ENCODE peak calls at places on chromosome 14, in four cellular contexts. One of them, this sample, is unnamed.

GRCh38 chr14:70181276-70181675 is 7.5 kb downstream of the SLC8A3 start:
- DNase-seq in germinal center: no peak
- DNase-seq in AML-193: no peak
- DNase-seq in chondrocyte: no peak
- DNase-seq in this sample: no peak

GRCh38 chr14:97944380-97944779 is 1147.2 kb downstream of the VRK1 start:
- DNase-seq in germinal center: no peak
- DNase-seq in AML-193: no peak
- DNase-seq in chondrocyte: no peak
- DNase-seq in this sample: no peak

GRCh38 chr14:61179061-61179675 is 102.0 kb downstream of the TMEM30B start:
- DNase-seq in germinal center: no peak
- DNase-seq in AML-193: no peak
- DNase-seq in chondrocyte: no peak
- DNase-seq in this sample: no peak

GRCh38 chr14:69004731-69005431 is 25.8 kb upstream of the ACTN1 start:
- DNase-seq in germinal center: no peak
- DNase-seq in AML-193: no peak
- DNase-seq in chondrocyte: no peak
- DNase-seq in this sample: no peak

GRCh38 chr14:86072134-86072894 is 542.4 kb downstream of the FLRT2 start:
- DNase-seq in germinal center: no peak
- DNase-seq in AML-193: no peak
- DNase-seq in chondrocyte: no peak
- DNase-seq in this sample: no peak

GRCh38 chr14:72928872-72929271 is 2.6 kb downstream of the DCAF4 start:
- DNase-seq in germinal center: no peak
- DNase-seq in AML-193: no peak
- DNase-seq in chondrocyte: no peak
- DNase-seq in this sample: no peak

GRCh38 chr14:93013368-93013719 is 90.4 kb downstream of the CHGA start:
- DNase-seq in germinal center: no peak
- DNase-seq in AML-193: no peak
- DNase-seq in chondrocyte: no peak
- DNase-seq in this sample: no peak

GRCh38 chr14:64807588-64807987 is 72.1 kb downstream of the SPTB start:
- DNase-seq in germinal center: no peak
- DNase-seq in AML-193: no peak
- DNase-seq in chondrocyte: no peak
- DNase-seq in this sample: no peak

GRCh38 chr14:26281280-26281998 is 316.4 kb downstream of the NOVA1 start:
- DNase-seq in germinal center: no peak
- DNase-seq in AML-193: no peak
- DNase-seq in chondrocyte: no peak
- DNase-seq in this sample: no peak

GRCh38 chr14:74346341-74346740 is 1.9 kb upstream of the VRTN start:
- DNase-seq in germinal center: no peak
- DNase-seq in AML-193: no peak
- DNase-seq in chondrocyte: peak
- DNase-seq in this sample: no peak

GRCh38 chr14:44444454-44444853 is 62.6 kb downstream of the FSCB start:
- DNase-seq in germinal center: no peak
- DNase-seq in AML-193: no peak
- DNase-seq in chondrocyte: no peak
- DNase-seq in this sample: no peak

GRCh38 chr14:61375218-61375617 is 53.8 kb downstream of the PRKCH start:
- DNase-seq in germinal center: no peak
- DNase-seq in AML-193: no peak
- DNase-seq in chondrocyte: no peak
- DNase-seq in this sample: no peak

GRCh38 chr14:99687284-99688209 is 3.4 kb downstream of the CYP46A1 start:
- DNase-seq in germinal center: peak
- DNase-seq in AML-193: no peak
- DNase-seq in chondrocyte: no peak
- DNase-seq in this sample: no peak

GRCh38 chr14:104035300-104035699 is 50.2 kb upstream of the ASPG start:
- DNase-seq in germinal center: no peak
- DNase-seq in AML-193: no peak
- DNase-seq in chondrocyte: no peak
- DNase-seq in this sample: no peak

GRCh38 chr14:74333909-74334308 is 14.4 kb upstream of the VRTN start:
- DNase-seq in germinal center: no peak
- DNase-seq in AML-193: no peak
- DNase-seq in chondrocyte: no peak
- DNase-seq in this sample: no peak

GRCh38 chr14:72892103-72892878 is 1.6 kb downstream of the DPF3 start:
- DNase-seq in germinal center: peak
- DNase-seq in AML-193: no peak
- DNase-seq in chondrocyte: no peak
- DNase-seq in this sample: no peak

GRCh38 chr14:72716471-72716870 is 177.4 kb downstream of the DPF3 start:
- DNase-seq in germinal center: no peak
- DNase-seq in AML-193: no peak
- DNase-seq in chondrocyte: no peak
- DNase-seq in this sample: no peak

GRCh38 chr14:61512026-61512425 is 183.3 kb upstream of the HIF1A start:
- DNase-seq in germinal center: no peak
- DNase-seq in AML-193: no peak
- DNase-seq in chondrocyte: no peak
- DNase-seq in this sample: no peak

GRCh38 chr14:58777541-58777979 is 139.8 kb downstream of the DACT1 start:
- DNase-seq in germinal center: no peak
- DNase-seq in AML-193: no peak
- DNase-seq in chondrocyte: no peak
- DNase-seq in this sample: no peak

GRCh38 chr14:27184371-27184901 is 586.6 kb upstream of the NOVA1 start:
- DNase-seq in germinal center: no peak
- DNase-seq in AML-193: no peak
- DNase-seq in chondrocyte: no peak
- DNase-seq in this sample: no peak

GRCh38 chr14:65357091-65357490 is 55.4 kb upstream of the FUT8 start:
- DNase-seq in germinal center: no peak
- DNase-seq in AML-193: no peak
- DNase-seq in chondrocyte: no peak
- DNase-seq in this sample: no peak

GRCh38 chr14:77303417-77304156 is 17.1 kb downstream of the POMT2 start:
- DNase-seq in germinal center: no peak
- DNase-seq in AML-193: no peak
- DNase-seq in chondrocyte: no peak
- DNase-seq in this sample: no peak

GRCh38 chr14:70884595-70885342 is 22.5 kb upstream of the PCNX1 start:
- DNase-seq in germinal center: no peak
- DNase-seq in AML-193: no peak
- DNase-seq in chondrocyte: no peak
- DNase-seq in this sample: no peak

GRCh38 chr14:62189698-62190097 is 427.5 kb downstream of the SNAPC1 start:
- DNase-seq in germinal center: no peak
- DNase-seq in AML-193: no peak
- DNase-seq in chondrocyte: no peak
- DNase-seq in this sample: no peak

GRCh38 chr14:64801800-64802199 is 77.9 kb downstream of the SPTB start:
- DNase-seq in germinal center: no peak
- DNase-seq in AML-193: no peak
- DNase-seq in chondrocyte: no peak
- DNase-seq in this sample: no peak

GRCh38 chr14:76950043-76951020 is 78.2 kb downstream of the IRF2BPL start:
- DNase-seq in germinal center: no peak
- DNase-seq in AML-193: no peak
- DNase-seq in chondrocyte: no peak
- DNase-seq in this sample: no peak

This sample was measured in SIG-M5.